ENCODE peak calls at places on chromosomes 6 and 20, in ten cellular contexts. F, R, L, V, H, O, C, T, W and G are unnamed samples.

GRCh38 chr6:12012231-12012565 is at the start of gene HIVEP1:
- DNase-seq in C (no peak), F (no peak), R (no peak), L (no peak), O (peak; percentile 79), T (no peak), V (peak; percentile 17), W (no peak), H (no peak), G (peak; percentile 74)

GRCh38 chr20:4112490-4113420 is 97.4 kb upstream of the RNF24 start:
- DNase-seq in L (no peak), H (peak; percentile 37), R (no peak), C (peak; percentile 66), V (peak; percentile 31), O (no peak), F (no peak), W (peak; percentile 56), T (no peak), G (no peak)

GRCh38 chr6:22399693-22400092 is 102.9 kb upstream of the PRL start:
- DNase-seq in F (no peak), T (no peak), L (peak; percentile 16), C (peak; percentile 68), H (no peak), O (no peak), W (no peak), V (no peak), R (no peak), G (no peak)

GRCh38 chr6:110475255-110475654 is 1.2 kb downstream of the SLC22A16 start:
- DNase-seq in O (no peak), R (no peak), H (peak; percentile 53), W (peak; percentile 35), T (no peak), F (peak; percentile 14), L (no peak), C (no peak), V (no peak), G (no peak)

GRCh38 chr20:47124235-47124717 is 229.6 kb downstream of the EYA2 start:
- DNase-seq in W (peak; percentile 53), V (no peak), L (no peak), R (no peak), C (no peak), O (no peak), F (no peak), H (peak; percentile 51), T (no peak), G (no peak)

GRCh38 chr6:167207527-167207926 is 49.7 kb upstream of the GPR31 start:
- DNase-seq in V (no peak), H (no peak), R (no peak), L (no peak), W (no peak), T (no peak), C (no peak), O (no peak), F (no peak), G (peak; percentile 62)

GRCh38 chr6:4059115-4059777 is 19.7 kb downstream of the FAM217A start:
- DNase-seq in H (no peak), F (no peak), C (peak; percentile 90), V (peak; percentile 1), R (peak; percentile 9), L (peak; percentile 93), O (no peak), W (no peak), T (peak; percentile 50), G (no peak)

GRCh38 chr20:6164421-6165341 is 41.9 kb upstream of the FERMT1 start:
- DNase-seq in O (no peak), W (peak; percentile 19), T (no peak), C (peak; percentile 25), R (no peak), V (no peak), L (no peak), F (no peak), H (no peak), G (no peak)

GRCh38 chr20:57315083-57315963 is 14.3 kb upstream of the SPO11 start:
- DNase-seq in O (no peak), L (no peak), H (no peak), C (no peak), F (peak; percentile 87), W (no peak), R (no peak), T (no peak), V (no peak), G (no peak)

GRCh38 chr20:31841928-31842327 is 3.5 kb downstream of the FOXS1 start:
- DNase-seq in C (peak; percentile 56), H (peak; percentile 54), O (no peak), L (peak; percentile 78), T (no peak), R (no peak), F (no peak), V (peak; percentile 77), W (no peak), G (no peak)

GRCh38 chr6:85580878-85581267 is 12.8 kb downstream of the SNX14 start:
- DNase-seq in W (no peak), O (no peak), R (no peak), V (peak; percentile 24), T (no peak), F (no peak), L (peak; percentile 74), H (no peak), C (peak; percentile 86), G (no peak)

GRCh38 chr20:23161244-23161875 is 75.2 kb upstream of the CD93 start:
- DNase-seq in L (peak; percentile 37), O (no peak), F (no peak), C (peak; percentile 63), H (no peak), V (no peak), W (no peak), T (no peak), R (no peak), G (no peak)

GRCh38 chr6:74720923-74721322 is 484.9 kb downstream of the COL12A1 start:
- DNase-seq in T (no peak), W (no peak), L (no peak), V (no peak), C (no peak), R (no peak), F (no peak), H (no peak), O (no peak), G (no peak)

GRCh38 chr6:5850848-5851255 is 155.9 kb downstream of the NRN1 start:
- DNase-seq in W (no peak), V (no peak), F (no peak), L (no peak), H (no peak), C (no peak), T (no peak), O (peak; percentile 95), R (peak; percentile 62), G (no peak)

GRCh38 chr6:72869621-72870020 is 247.8 kb downstream of the KCNQ5 start:
- DNase-seq in F (no peak), O (no peak), H (no peak), V (no peak), W (no peak), R (no peak), C (no peak), T (no peak), L (no peak), G (no peak)

GRCh38 chr6:44542401-44543116 is 155.1 kb downstream of the CDC5L start:
- DNase-seq in W (no peak), V (no peak), C (no peak), H (no peak), O (peak; percentile 65), R (peak; percentile 46), T (no peak), F (no peak), L (no peak), G (no peak)

GRCh38 chr6:133977983-133978895 is 25.2 kb downstream of the TBPL1 start:
- DNase-seq in V (no peak), L (peak; percentile 37), W (peak; percentile 51), T (no peak), H (peak; percentile 32), C (peak; percentile 83), O (no peak), F (no peak), R (no peak), G (no peak)

GRCh38 chr6:135870722-135871121 is 19.2 kb downstream of the PDE7B start:
- DNase-seq in R (no peak), H (no peak), W (no peak), L (peak; percentile 84), V (no peak), O (no peak), C (peak; percentile 89), F (no peak), T (no peak), G (no peak)

GRCh38 chr6:142071981-142072380 is 60.7 kb upstream of the GJE1 start:
- DNase-seq in T (no peak), W (no peak), C (no peak), R (no peak), V (no peak), L (no peak), O (peak; percentile 5), H (no peak), F (no peak), G (no peak)
- TF ChIP-seq CTCF in T (peak; percentile 12), W (no peak), C (peak; percentile 27), R (peak; percentile 48), V (no peak), L (peak; percentile 33), O (peak; percentile 45), H (no peak), F (peak; percentile 43), G (no peak)

GRCh38 chr20:13119583-13119982 is 101.5 kb upstream of the ISM1 start:
- DNase-seq in R (peak; percentile 15), O (peak; percentile 77), H (no peak), L (peak; percentile 61), V (peak; percentile 41), C (peak; percentile 64), F (peak; percentile 53), T (peak; percentile 18), W (peak; percentile 82), G (no peak)
- TF ChIP-seq CTCF in R (peak; percentile 86), O (peak; percentile 95), H (peak; percentile 84), L (peak; percentile 90), V (peak; percentile 57), C (peak; percentile 93), F (peak; percentile 90), T (peak; percentile 87), W (peak; percentile 82), G (peak; percentile 95)

GRCh38 chr6:114690625-114691024 is 347.8 kb upstream of the HS3ST5 start:
- DNase-seq in T (no peak), C (no peak), F (no peak), W (no peak), L (no peak), R (no peak), H (no peak), O (peak; percentile 16), V (no peak), G (no peak)
- TF ChIP-seq CTCF in T (no peak), C (no peak), F (peak; percentile 34), W (no peak), L (no peak), R (peak; percentile 47), H (no peak), O (peak; percentile 36), V (no peak), G (no peak)

DNA sequence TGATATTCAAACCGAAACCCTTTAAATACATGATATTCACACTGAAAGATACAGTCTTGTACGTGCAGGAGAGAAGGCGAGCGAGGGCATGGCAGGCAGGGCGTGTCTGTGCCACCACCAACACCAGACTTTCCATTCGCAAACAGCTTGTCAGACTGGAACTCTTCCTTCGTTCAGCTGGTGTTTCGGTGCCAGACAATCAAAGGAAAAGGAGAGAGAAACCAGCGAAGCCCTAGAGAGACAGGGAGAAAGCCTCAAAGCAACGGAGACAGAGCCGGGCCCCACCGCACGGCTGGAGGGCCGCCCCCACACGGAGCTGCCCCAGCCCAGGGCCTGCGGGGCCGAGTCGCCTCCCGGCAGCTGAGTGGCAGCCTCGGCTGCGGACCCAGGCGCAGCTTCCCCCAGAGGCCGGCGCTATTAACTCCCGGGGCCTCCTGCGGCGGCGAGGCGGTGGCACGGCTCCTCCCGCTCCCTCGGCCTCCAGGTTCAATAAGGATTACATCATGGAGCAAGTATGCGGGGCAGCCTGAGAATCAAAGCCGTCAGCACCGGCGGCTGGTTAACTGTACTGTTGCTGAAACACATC is 32.1 kb upstream of the NR2E1 start:
- DNase-seq in H (peak; percentile 25), C (peak; percentile 57), L (peak; percentile 88), O (peak; percentile 97), V (peak; percentile 83), T (no peak), R (peak; percentile 79), F (no peak), W (no peak), G (peak; percentile 85)
- TF ChIP-seq CTCF in H (no peak), C (no peak), L (no peak), O (peak; percentile 18), V (no peak), T (no peak), R (no peak), F (no peak), W (no peak), G (peak; percentile 43)